ENCODE peak calls at places on chromosomes 7 and 10, in six cellular contexts. G, N, E, Q, P and D are unnamed samples.

GRCh38 chr7:137999496-138000080 is 2.3 kb downstream of the CREB3L2 start:
- DNase-seq in E (no peak), Q (no peak), N (no peak), P (no peak), G (no peak), D (no peak)

GRCh38 chr7:55280031-55280454 is 85.1 kb upstream of the LANCL2 start:
- DNase-seq in N (peak), Q (peak), G (peak), P (peak), E (peak), D (peak)

GRCh38 chr10:100182281-100182680 is 3.5 kb downstream of the ERLIN1 start:
- DNase-seq in G (no peak), E (no peak), Q (no peak), N (no peak), P (no peak), D (no peak)

GRCh38 chr7:143936087-143937009 is 1.3 kb downstream of the OR2F2 start:
- DNase-seq in P (no peak), N (peak), E (no peak), G (peak), Q (no peak), D (no peak)

GRCh38 chr7:155269766-155270585 is 27.7 kb upstream of the INSIG1 start:
- DNase-seq in Q (peak), N (no peak), E (no peak), P (no peak), G (no peak), D (no peak)

GRCh38 chr7:9835204-9835603 is 1138.5 kb upstream of the PHF14 start:
- DNase-seq in N (no peak), E (no peak), P (no peak), Q (no peak), G (no peak), D (no peak)

GRCh38 chr7:108418941-108419340 is 37.3 kb downstream of the NRCAM start:
- DNase-seq in P (no peak), E (no peak), N (no peak), G (no peak), Q (no peak), D (no peak)

GRCh38 chr10:114635797-114636550 is 22.1 kb downstream of the ABLIM1 start:
- DNase-seq in N (no peak), E (no peak), G (no peak), Q (no peak), P (no peak), D (no peak)

GRCh38 chr10:96991313-96991841 is 159.3 kb downstream of the LCOR start:
- DNase-seq in P (no peak), E (no peak), N (peak), G (peak), Q (no peak), D (no peak)

GRCh38 chr7:114554781-114555537 is 140.3 kb downstream of the FOXP2 start:
- DNase-seq in Q (peak), E (peak), P (no peak), G (peak), N (peak), D (peak)

GRCh38 chr7:32078824-32079223 is 8.6 kb upstream of the PDE1C start:
- DNase-seq in E (no peak), P (no peak), Q (no peak), N (no peak), G (no peak), D (no peak)

GRCh38 chr7:2924866-2925840 is 81.0 kb upstream of the GNA12 start:
- DNase-seq in Q (no peak), G (no peak), E (no peak), N (no peak), P (no peak), D (no peak)

GRCh38 chr10:44981172-44982113 is 2.8 kb upstream of the DEPP1 start:
- DNase-seq in G (peak), Q (peak), E (no peak), N (peak), P (no peak), D (peak)

GRCh38 chr7:74032191-74032490 is 4.2 kb downstream of the ELN start:
- DNase-seq in G (peak), N (peak), Q (no peak), P (no peak), E (no peak), D (peak)

GRCh38 chr7:89966100-89966499 is 188.2 kb upstream of the STEAP1 start:
- DNase-seq in P (no peak), E (no peak), G (no peak), N (no peak), Q (no peak), D (no peak)

GRCh38 chr7:36439624-36440023 is 50.0 kb downstream of the ANLN start:
- DNase-seq in P (no peak), G (no peak), N (no peak), Q (no peak), E (no peak), D (no peak)

GRCh38 chr10:71771821-71772617 is 1.3 kb downstream of the VSIR start:
- DNase-seq in N (peak), P (no peak), Q (peak), E (no peak), G (peak), D (no peak)

GRCh38 chr7:131219277-131220041 is 108.2 kb upstream of the MKLN1 start:
- DNase-seq in G (peak), E (peak), N (no peak), Q (no peak), P (peak), D (no peak)

GRCh38 chr10:84613336-84614021 is 285.1 kb downstream of the CCSER2 start:
- DNase-seq in E (no peak), G (peak), P (peak), Q (peak), N (peak), D (peak)

GRCh38 chr7:110090113-110090820 is 1000.7 kb upstream of the LRRN3 start:
- DNase-seq in Q (peak), P (no peak), G (no peak), N (peak), E (no peak), D (peak)

GRCh38 chr10:21769041-21769440 is 234.5 kb downstream of the DNAJC1 start:
- DNase-seq in P (no peak), G (no peak), N (no peak), E (no peak), Q (no peak), D (no peak)

GRCh38 chr7:108055541-108056135 is 52.7 kb upstream of the LAMB1 start:
- DNase-seq in G (no peak), P (no peak), E (no peak), Q (no peak), N (no peak), D (no peak)

GRCh38 chr7:27442446-27442845 is 199.8 kb downstream of the EVX1 start:
- DNase-seq in G (peak), Q (peak), P (no peak), N (peak), E (no peak), D (no peak)

GRCh38 chr7:116984917-116985316 is 31.6 kb downstream of the ST7 start:
- DNase-seq in G (peak), N (peak), P (no peak), Q (peak), E (no peak), D (peak)

GRCh38 chr7:11192506-11192905 is 218.8 kb downstream of the PHF14 start:
- DNase-seq in N (peak), P (no peak), E (no peak), Q (no peak), G (peak), D (no peak)